ENCODE peak calls at places on chromosome 3, in seven cellular contexts. P, S, G, R, X, M and O are unnamed samples.

GRCh38 chr3:115062009-115062408 is 85.1 kb downstream of the ZBTB20 start:
- DNase-seq in P (no peak), S (no peak), G (no peak), R (no peak), X (no peak), M (no peak), O (no peak)

GRCh38 chr3:27080126-27080525 is 289.1 kb downstream of the NEK10 start:
- DNase-seq in P (no peak), S (no peak), G (no peak), R (no peak), X (no peak), M (no peak), O (no peak)

GRCh38 chr3:10357592-10358308 is 36.8 kb upstream of the SEC13 start:
- DNase-seq in P (peak; percentile 40), S (no peak), G (no peak), R (peak; percentile 45), X (peak; percentile 77), M (peak; percentile 91), O (peak; percentile 55)

GRCh38 chr3:141663993-141664392 is 74.1 kb upstream of the RNF7 start:
- DNase-seq in P (no peak), S (no peak), G (no peak), R (no peak), X (peak; percentile 8), M (no peak), O (no peak)

GRCh38 chr3:126746395-126747177 is 42.5 kb downstream of the CHCHD6 start:
- DNase-seq in P (peak; percentile 8), S (no peak), G (no peak), R (no peak), X (peak; percentile 4), M (peak; percentile 53), O (no peak)

GRCh38 chr3:187368765-187369450 is 723 bp downstream of the RTP4 start:
- DNase-seq in P (peak; percentile 71), S (no peak), G (no peak), R (peak; percentile 18), X (no peak), M (no peak), O (no peak)

GRCh38 chr3:30286007-30286669 is 320.3 kb upstream of the TGFBR2 start:
- DNase-seq in P (peak; percentile 93), S (peak; percentile 85), G (no peak), R (no peak), X (peak; percentile 76), M (peak; percentile 97), O (peak; percentile 90)

GRCh38 chr3:37852097-37852496 is 9.6 kb upstream of the CTDSPL start:
- DNase-seq in P (peak; percentile 82), S (no peak), G (no peak), R (no peak), X (peak; percentile 39), M (peak; percentile 8), O (no peak)

GRCh38 chr3:184608209-184608608 is 46.6 kb downstream of the EPHB3 start:
- DNase-seq in P (no peak), S (peak; percentile 7), G (no peak), R (no peak), X (peak; percentile 13), M (no peak), O (no peak)

GRCh38 chr3:42780892-42781700 is 8.0 kb upstream of the CCDC13 start:
- DNase-seq in P (peak; percentile 43), S (no peak), G (peak; percentile 57), R (peak; percentile 82), X (peak; percentile 70), M (peak; percentile 83), O (no peak)

GRCh38 chr3:43406637-43407023 is 120.3 kb downstream of the SNRK start:
- DNase-seq in P (no peak), S (no peak), G (no peak), R (no peak), X (no peak), M (no peak), O (no peak)

GRCh38 chr3:67593761-67594234 is 60.6 kb downstream of the SUCLG2 start:
- DNase-seq in P (peak; percentile 38), S (no peak), G (no peak), R (peak; percentile 10), X (peak; percentile 66), M (no peak), O (no peak)

GRCh38 chr3:73618461-73618860 is 6.3 kb downstream of the PDZRN3 start:
- DNase-seq in P (no peak), S (no peak), G (no peak), R (no peak), X (no peak), M (no peak), O (no peak)